ENCODE peak calls at places on chromosomes 6 and 20, in four cellular contexts. One of them, this sample, is unnamed. For H3K4me1, the result is how much of the 10 kb centered on the place peaks cover.

GRCh38 chr6:17968081-17968518 is 19.3 kb downstream of the KIF13A start:
- DNase-seq in body of pancreas: no peak
- DNase-seq in tibial artery: no peak
- DNase-seq in heart left ventricle: no peak
- DNase-seq in this sample: no peak

GRCh38 chr6:41222045-41222444 is 6.1 kb upstream of the TREML4 start:
- DNase-seq in tibial artery: no peak
- DNase-seq in body of pancreas: no peak
- DNase-seq in heart left ventricle: no peak
- DNase-seq in this sample: no peak

GRCh38 chr6:147135211-147135672 is 69.0 kb upstream of the STXBP5 start:
- DNase-seq in tibial artery: no peak
- DNase-seq in body of pancreas: peak
- DNase-seq in heart left ventricle: peak
- DNase-seq in this sample: no peak

GRCh38 chr20:4014031-4014474 is 1.3 kb downstream of the RNF24 start:
- DNase-seq in heart left ventricle: no peak
- DNase-seq in tibial artery: no peak
- DNase-seq in body of pancreas: peak
- DNase-seq in this sample: peak

GRCh38 chr20:62617711-62618483 is 24.4 kb upstream of the SLCO4A1 start:
- DNase-seq in heart left ventricle: peak
- DNase-seq in tibial artery: peak
- DNase-seq in body of pancreas: peak
- DNase-seq in this sample: no peak

GRCh38 chr6:24721461-24722215 is 2.7 kb upstream of the C6orf62 start:
- DNase-seq in body of pancreas: peak
- DNase-seq in tibial artery: peak
- DNase-seq in heart left ventricle: peak
- DNase-seq in this sample: no peak

GRCh38 chr20:49569403-49570115 is 1.6 kb upstream of the PTGIS start:
- DNase-seq in heart left ventricle: no peak
- DNase-seq in tibial artery: peak
- DNase-seq in body of pancreas: no peak
- DNase-seq in this sample: no peak

GRCh38 chr6:77926198-77926752 is 273.4 kb downstream of the MEI4 start:
- DNase-seq in tibial artery: no peak
- DNase-seq in heart left ventricle: no peak
- DNase-seq in body of pancreas: no peak
- DNase-seq in this sample: peak

GRCh38 chr20:46631212-46631869 is 19.9 kb downstream of the SLC13A3 start:
- DNase-seq in body of pancreas: peak
- DNase-seq in tibial artery: no peak
- DNase-seq in heart left ventricle: no peak
- DNase-seq in this sample: no peak

GRCh38 chr6:157632821-157633220 is 190.2 kb upstream of the SNX9 start:
- DNase-seq in body of pancreas: no peak
- DNase-seq in heart left ventricle: no peak
- DNase-seq in tibial artery: no peak
- DNase-seq in this sample: no peak

GRCh38 chr20:23162887-23163286 is 76.8 kb upstream of the CD93 start:
- DNase-seq in heart left ventricle: no peak
- DNase-seq in body of pancreas: no peak
- DNase-seq in tibial artery: no peak
- DNase-seq in this sample: no peak

GRCh38 chr6:94893327-94893726 is 684.0 kb upstream of the MANEA start:
- DNase-seq in tibial artery: no peak
- DNase-seq in body of pancreas: no peak
- DNase-seq in heart left ventricle: no peak
- DNase-seq in this sample: no peak

GRCh38 chr6:87820343-87820984 is 118.4 kb upstream of the AKIRIN2 start:
- DNase-seq in heart left ventricle: no peak
- DNase-seq in body of pancreas: no peak
- DNase-seq in tibial artery: no peak
- DNase-seq in this sample: no peak

GRCh38 chr20:60869626-60870025 is 382.4 kb upstream of the CDH4 start:
- DNase-seq in heart left ventricle: no peak
- DNase-seq in tibial artery: no peak
- DNase-seq in body of pancreas: no peak
- DNase-seq in this sample: no peak

GRCh38 chr20:5691918-5692618 is 58.1 kb upstream of the SHLD1 start:
- DNase-seq in tibial artery: no peak
- DNase-seq in body of pancreas: no peak
- DNase-seq in heart left ventricle: no peak
- DNase-seq in this sample: no peak

GRCh38 chr6:3911130-3911529 is 62.0 kb downstream of the FAM50B start:
- DNase-seq in heart left ventricle: no peak
- DNase-seq in tibial artery: no peak
- DNase-seq in body of pancreas: no peak
- DNase-seq in this sample: no peak

GRCh38 chr20:25139061-25139705 is 56.3 kb upstream of the ENTPD6 start:
- DNase-seq in body of pancreas: peak
- DNase-seq in tibial artery: no peak
- DNase-seq in heart left ventricle: no peak
- DNase-seq in this sample: peak

GRCh38 chr20:40046703-40047102 is 642.3 kb downstream of the MAFB start:
- DNase-seq in tibial artery: no peak
- DNase-seq in heart left ventricle: no peak
- DNase-seq in body of pancreas: no peak
- DNase-seq in this sample: no peak

GRCh38 chr6:170505306-170505705 is 47.8 kb downstream of the PSMB1 start:
- DNase-seq in body of pancreas: no peak
- DNase-seq in heart left ventricle: peak
- DNase-seq in tibial artery: no peak
- DNase-seq in this sample: no peak

GRCh38 chr6:101926149-101926925 is 532.8 kb downstream of the GRIK2 start:
- DNase-seq in tibial artery: no peak
- DNase-seq in body of pancreas: no peak
- DNase-seq in heart left ventricle: no peak
- DNase-seq in this sample: no peak

GRCh38 chr20:8153281-8153908 is 21.3 kb downstream of the PLCB1 start:
- DNase-seq in body of pancreas: peak
- DNase-seq in heart left ventricle: no peak
- DNase-seq in tibial artery: no peak
- DNase-seq in this sample: no peak

DNA sequence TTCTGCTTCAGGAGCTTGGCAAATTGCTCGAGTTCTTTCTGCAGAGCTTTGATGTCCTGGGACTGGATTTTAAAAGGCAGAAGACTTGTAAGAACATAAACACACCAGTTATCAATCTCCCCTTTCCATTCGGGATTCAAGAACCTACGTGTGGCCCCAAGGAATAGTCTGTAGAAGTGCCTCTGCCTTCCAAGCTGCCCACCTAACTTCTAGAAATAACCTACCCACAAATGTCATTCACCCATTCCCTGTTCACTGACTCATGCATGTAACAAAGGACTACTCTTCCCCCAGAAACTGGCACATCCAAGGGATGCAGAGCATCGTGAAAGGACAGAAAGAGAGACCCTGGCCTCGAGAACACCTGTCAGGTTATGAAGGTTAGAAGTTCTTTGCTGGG is 4.5 kb downstream of the POU5F1 start:
- DNase-seq in heart left ventricle: no peak
- DNase-seq in body of pancreas: no peak
- DNase-seq in tibial artery: no peak
- DNase-seq in this sample: no peak
- H3K4me1 ChIP-seq in heart left ventricle: under half
- H3K4me1 ChIP-seq in body of pancreas: under half
- H3K4me1 ChIP-seq in tibial artery: under half
- H3K4me1 ChIP-seq in this sample: under half

DNA sequence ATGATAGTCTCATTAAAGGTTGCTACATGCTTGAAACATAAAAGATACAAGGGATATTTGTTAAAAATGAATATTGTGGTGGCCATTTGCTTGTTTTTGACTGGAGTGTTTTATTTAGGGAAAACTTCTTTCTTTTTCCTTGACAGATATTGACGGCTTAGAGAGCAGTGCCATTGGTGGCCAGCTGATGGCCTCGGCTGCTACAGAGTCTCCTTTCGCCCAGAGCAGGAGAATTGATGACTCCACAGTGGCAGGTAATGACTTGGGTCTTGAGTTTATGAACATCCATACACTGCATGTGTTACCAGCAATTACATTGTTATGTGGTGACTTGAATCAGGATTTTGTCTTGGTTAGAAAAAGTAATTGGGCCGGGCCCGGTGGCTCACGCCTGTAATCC is 67.5 kb upstream of the PBOV1 start:
- DNase-seq in body of pancreas: no peak
- DNase-seq in heart left ventricle: no peak
- DNase-seq in tibial artery: no peak
- DNase-seq in this sample: peak
- H3K4me3 ChIP-seq in body of pancreas: no peak
- H3K4me3 ChIP-seq in heart left ventricle: no peak
- H3K4me3 ChIP-seq in tibial artery: no peak
- H3K4me3 ChIP-seq in this sample: no peak

GRCh38 chr6:121844898-121845297 is 409.5 kb downstream of the GJA1 start:
- DNase-seq in body of pancreas: no peak
- DNase-seq in heart left ventricle: no peak
- DNase-seq in tibial artery: no peak
- DNase-seq in this sample: no peak
- H3K4me1 ChIP-seq in body of pancreas: under half
- H3K4me1 ChIP-seq in heart left ventricle: under half
- H3K4me1 ChIP-seq in tibial artery: under half
- H3K4me1 ChIP-seq in this sample: under half

GRCh38 chr6:5679696-5680494 is 326.8 kb downstream of the NRN1 start:
- DNase-seq in heart left ventricle: no peak
- DNase-seq in body of pancreas: no peak
- DNase-seq in tibial artery: no peak
- DNase-seq in this sample: no peak
- H3K4me3 ChIP-seq in heart left ventricle: no peak
- H3K4me3 ChIP-seq in body of pancreas: no peak
- H3K4me3 ChIP-seq in tibial artery: no peak
- H3K4me3 ChIP-seq in this sample: no peak

DNA sequence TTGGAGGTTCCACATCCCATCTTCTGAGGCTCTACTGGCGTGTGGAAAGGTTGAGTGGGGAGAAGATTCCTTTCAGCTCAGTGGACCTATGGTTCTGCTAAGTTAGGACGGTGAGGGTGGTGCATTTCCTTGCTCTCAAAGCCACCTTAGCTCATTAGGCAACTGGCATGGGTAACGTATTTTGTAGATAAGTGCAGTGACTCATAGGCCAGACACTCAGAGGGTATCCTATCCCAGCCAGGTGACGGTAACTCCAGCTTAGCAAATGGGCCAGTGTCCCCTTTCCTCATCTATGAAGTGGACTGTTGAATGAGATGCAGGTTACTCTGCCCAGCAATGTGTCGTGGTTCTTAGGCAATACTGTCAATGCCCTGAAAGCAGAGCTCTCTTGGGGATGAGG is 3.7 kb downstream of the RPS6KA2 start:
- DNase-seq in body of pancreas: peak
- DNase-seq in tibial artery: no peak
- DNase-seq in heart left ventricle: no peak
- DNase-seq in this sample: no peak
- H3K4me1 ChIP-seq in body of pancreas: half or more
- H3K4me1 ChIP-seq in tibial artery: half or more
- H3K4me1 ChIP-seq in heart left ventricle: under half
- H3K4me1 ChIP-seq in this sample: under half

GRCh38 chr20:50870572-50871161 is 60.6 kb downstream of the ADNP start:
- DNase-seq in tibial artery: no peak
- DNase-seq in heart left ventricle: no peak
- DNase-seq in body of pancreas: no peak
- DNase-seq in this sample: peak
- H3K4me3 ChIP-seq in tibial artery: no peak
- H3K4me3 ChIP-seq in heart left ventricle: no peak
- H3K4me3 ChIP-seq in body of pancreas: no peak
- H3K4me3 ChIP-seq in this sample: no peak

GRCh38 chr6:112222111-112222726 is 32.1 kb downstream of the LAMA4 start:
- DNase-seq in tibial artery: no peak
- DNase-seq in body of pancreas: no peak
- DNase-seq in heart left ventricle: no peak
- DNase-seq in this sample: no peak
- H3K4me1 ChIP-seq in tibial artery: half or more
- H3K4me1 ChIP-seq in body of pancreas: under half
- H3K4me1 ChIP-seq in heart left ventricle: under half
- H3K4me1 ChIP-seq in this sample: under half

GRCh38 chr6:152980656-152981055 is 2.2 kb downstream of the FBXO5 start:
- DNase-seq in body of pancreas: no peak
- DNase-seq in tibial artery: no peak
- DNase-seq in heart left ventricle: no peak
- DNase-seq in this sample: no peak
- H3K4me3 ChIP-seq in body of pancreas: no peak
- H3K4me3 ChIP-seq in tibial artery: no peak
- H3K4me3 ChIP-seq in heart left ventricle: no peak
- H3K4me3 ChIP-seq in this sample: no peak

DNA sequence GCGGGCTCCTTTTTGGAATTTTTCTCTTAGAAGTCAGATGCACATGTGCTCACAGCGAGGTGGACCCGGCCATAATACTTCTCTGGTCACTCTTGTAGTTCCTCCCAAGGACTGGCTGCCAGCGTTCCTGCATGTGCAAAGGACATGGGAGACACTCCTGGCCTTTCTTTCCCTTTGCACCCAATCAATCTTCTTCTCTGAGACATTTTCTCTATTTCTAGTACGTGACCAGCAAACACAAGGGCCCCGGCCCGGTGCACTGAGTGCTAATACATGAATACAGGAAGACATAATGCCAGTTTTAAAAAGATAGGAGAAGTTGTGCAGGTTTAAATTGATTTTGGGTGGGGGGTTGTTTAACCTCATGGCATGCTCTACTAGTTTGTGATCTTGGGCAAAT is 233.6 kb downstream of the SMOC2 start:
- DNase-seq in body of pancreas: no peak
- DNase-seq in heart left ventricle: no peak
- DNase-seq in tibial artery: no peak
- DNase-seq in this sample: no peak
- H3K4me1 ChIP-seq in body of pancreas: under half
- H3K4me1 ChIP-seq in heart left ventricle: under half
- H3K4me1 ChIP-seq in tibial artery: under half
- H3K4me1 ChIP-seq in this sample: under half